ENCODE peak calls at places on chromosomes 11 and 22, in four cellular contexts. K is colonic mucosa; C is naive thymus-derived CD4-positive, alpha-beta T cell; T is cardiac fibroblast. U is an unnamed sample.

GRCh38 chr11:45974806-45975205 is 52.4 kb downstream of the LARGE2 start:
- DNase-seq in K (no peak), T (peak), C (no peak), U (no peak)

GRCh38 chr11:10488121-10488580 is 33.1 kb downstream of the AMPD3 start:
- DNase-seq in C (no peak), K (peak), T (no peak), U (no peak)

GRCh38 chr11:111457731-111458368 is 54.3 kb downstream of the BTG4 start:
- DNase-seq in K (no peak), C (no peak), T (no peak), U (no peak)

GRCh38 chr11:75399344-75400109 is at the start of gene RPS3:
- DNase-seq in T (peak), K (peak), C (peak), U (peak)

GRCh38 chr11:117640041-117640440 is 157.0 kb downstream of the DSCAML1 start:
- DNase-seq in K (no peak), T (no peak), C (no peak), U (no peak)

GRCh38 chr22:46684706-46685105 is 53.3 kb downstream of the CERK start:
- DNase-seq in K (no peak), T (no peak), C (no peak), U (no peak)

GRCh38 chr11:79441159-79441875 is 487 bp upstream of the TENM4 start:
- DNase-seq in K (no peak), T (no peak), C (no peak), U (no peak)

GRCh38 chr11:117492578-117493251 is 165.1 kb downstream of the CEP164 start:
- DNase-seq in T (no peak), K (no peak), C (no peak), U (no peak)

GRCh38 chr22:46738961-46739870 is 1.2 kb upstream of the CERK start:
- DNase-seq in T (peak), K (peak), C (peak), U (peak)

GRCh38 chr11:75653532-75653931 is 15.3 kb downstream of the MAP6 start:
- DNase-seq in K (no peak), C (no peak), T (no peak), U (no peak)

GRCh38 chr11:33722579-33723234 is 13.5 kb downstream of the CD59 start:
- DNase-seq in T (no peak), C (no peak), K (no peak), U (no peak)

GRCh38 chr22:29773233-29773632 is 6.1 kb downstream of the UQCR10 start:
- DNase-seq in T (no peak), C (no peak), K (no peak), U (no peak)

GRCh38 chr11:126147268-126148111 is 64.0 kb downstream of the RPUSD4 start:
- DNase-seq in C (no peak), T (no peak), K (no peak), U (no peak)

GRCh38 chr11:22244986-22245592 is 52.2 kb downstream of the ANO5 start:
- DNase-seq in K (no peak), C (peak), T (peak), U (no peak)

GRCh38 chr11:3086671-3087150 is 29.5 kb upstream of the CARS1 start:
- DNase-seq in K (no peak), T (no peak), C (no peak), U (no peak)

GRCh38 chr22:39454385-39454871 is 2.4 kb upstream of the MGAT3 start:
- DNase-seq in C (no peak), T (peak), K (peak), U (no peak)

GRCh38 chr22:23534851-23535717 is 45.0 kb downstream of the IGLL1 start:
- DNase-seq in T (no peak), C (no peak), K (no peak), U (no peak)

GRCh38 chr22:23536821-23537345 is 43.2 kb downstream of the IGLL1 start:
- DNase-seq in T (no peak), C (no peak), K (no peak), U (no peak)

GRCh38 chr22:23538502-23538860 is 41.6 kb downstream of the IGLL1 start:
- DNase-seq in T (no peak), C (no peak), K (no peak), U (no peak)

GRCh38 chr22:23539135-23539838 is 40.8 kb downstream of the IGLL1 start:
- DNase-seq in C (peak), T (peak), K (peak), U (peak)

DNA sequence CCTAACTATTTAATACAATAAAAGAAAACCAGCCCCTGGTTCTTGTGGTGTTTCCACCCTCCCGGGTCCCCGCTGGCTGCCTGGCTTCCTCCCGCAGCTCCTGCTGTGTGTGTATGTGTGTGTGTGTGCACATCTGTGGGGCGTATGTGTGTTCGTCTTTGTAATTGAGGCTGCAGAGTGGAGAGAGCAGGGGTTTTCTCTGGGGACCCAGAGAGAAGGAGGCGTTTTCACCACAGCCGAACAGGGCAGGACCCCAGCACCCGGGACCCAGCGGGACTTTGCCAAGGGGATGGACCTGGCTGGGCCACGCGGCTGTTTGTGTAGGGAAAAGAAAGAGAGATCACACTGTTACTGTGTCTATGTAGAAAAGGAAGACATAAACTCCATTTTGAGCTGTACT is 42.7 kb downstream of the IGLL1 start:
- DNase-seq in K (no peak), T (no peak), C (no peak), U (no peak)
- H3K4me3 ChIP-seq in K (no peak), T (no peak), C (no peak), U (no peak)

GRCh38 chr22:22025320-22026156 is 43.0 kb upstream of the TOP3B start:
- DNase-seq in C (no peak), T (no peak), K (no peak), U (no peak)

GRCh38 chr22:22027955-22028354 is 45.4 kb upstream of the TOP3B start:
- DNase-seq in C (no peak), K (no peak), T (no peak), U (no peak)

GRCh38 chr22:22024440-22024839 is 41.9 kb upstream of the TOP3B start:
- DNase-seq in K (no peak), T (no peak), C (no peak), U (no peak)

GRCh38 chr22:22023581-22024137 is 41.1 kb upstream of the TOP3B start:
- DNase-seq in T (no peak), K (no peak), C (no peak), U (no peak)

GRCh38 chr22:22026157-22026831 is 43.7 kb upstream of the TOP3B start:
- DNase-seq in T (no peak), K (no peak), C (no peak), U (no peak)
- H3K4me3 ChIP-seq in T (no peak), K (no peak), C (no peak), U (no peak)

GRCh38 chr11:94310191-94310875 is 6.0 kb downstream of the IZUMO1R start:
- DNase-seq in C (no peak), T (no peak), K (no peak), U (no peak)

GRCh38 chr11:94314064-94314463 is 9.7 kb downstream of the IZUMO1R start:
- DNase-seq in K (no peak), T (no peak), C (no peak), U (no peak)

GRCh38 chr11:94309757-94310156 is 5.4 kb downstream of the IZUMO1R start:
- DNase-seq in T (no peak), K (no peak), C (no peak), U (no peak)

GRCh38 chr11:94312339-94312738 is 8.0 kb downstream of the IZUMO1R start:
- DNase-seq in C (no peak), T (no peak), K (no peak), U (no peak)

GRCh38 chr11:94315664-94316063 is 11.3 kb downstream of the IZUMO1R start:
- DNase-seq in C (no peak), T (peak), K (no peak), U (no peak)
- H3K4me3 ChIP-seq in C (no peak), T (no peak), K (no peak), U (no peak)

GRCh38 chr11:128508785-128509518 is 78.4 kb downstream of the ETS1 start:
- DNase-seq in K (no peak), T (no peak), C (no peak), U (no peak)
- H3K4me3 ChIP-seq in K (no peak), T (no peak), C (peak), U (peak)

GRCh38 chr22:18148508-18148965 is 1.4 kb upstream of the USP18 start:
- DNase-seq in T (no peak), C (no peak), K (no peak), U (no peak)
- H3K4me3 ChIP-seq in T (no peak), C (no peak), K (no peak), U (no peak)

GRCh38 chr11:68099474-68100405 is 21.4 kb downstream of the CHKA start:
- DNase-seq in C (peak), K (peak), T (peak), U (no peak)
- H3K4me3 ChIP-seq in C (no peak), K (no peak), T (no peak), U (peak)

GRCh38 chr11:6502382-6502781 is 5.3 kb downstream of the DNHD1 start:
- DNase-seq in K (no peak), T (no peak), C (no peak), U (no peak)

GRCh38 chr11:6498544-6498943 is 1.5 kb downstream of the DNHD1 start:
- DNase-seq in C (no peak), T (no peak), K (no peak), U (no peak)

GRCh38 chr11:6498121-6498520 is 1.0 kb downstream of the DNHD1 start:
- DNase-seq in K (peak), T (peak), C (no peak), U (no peak)

DNA sequence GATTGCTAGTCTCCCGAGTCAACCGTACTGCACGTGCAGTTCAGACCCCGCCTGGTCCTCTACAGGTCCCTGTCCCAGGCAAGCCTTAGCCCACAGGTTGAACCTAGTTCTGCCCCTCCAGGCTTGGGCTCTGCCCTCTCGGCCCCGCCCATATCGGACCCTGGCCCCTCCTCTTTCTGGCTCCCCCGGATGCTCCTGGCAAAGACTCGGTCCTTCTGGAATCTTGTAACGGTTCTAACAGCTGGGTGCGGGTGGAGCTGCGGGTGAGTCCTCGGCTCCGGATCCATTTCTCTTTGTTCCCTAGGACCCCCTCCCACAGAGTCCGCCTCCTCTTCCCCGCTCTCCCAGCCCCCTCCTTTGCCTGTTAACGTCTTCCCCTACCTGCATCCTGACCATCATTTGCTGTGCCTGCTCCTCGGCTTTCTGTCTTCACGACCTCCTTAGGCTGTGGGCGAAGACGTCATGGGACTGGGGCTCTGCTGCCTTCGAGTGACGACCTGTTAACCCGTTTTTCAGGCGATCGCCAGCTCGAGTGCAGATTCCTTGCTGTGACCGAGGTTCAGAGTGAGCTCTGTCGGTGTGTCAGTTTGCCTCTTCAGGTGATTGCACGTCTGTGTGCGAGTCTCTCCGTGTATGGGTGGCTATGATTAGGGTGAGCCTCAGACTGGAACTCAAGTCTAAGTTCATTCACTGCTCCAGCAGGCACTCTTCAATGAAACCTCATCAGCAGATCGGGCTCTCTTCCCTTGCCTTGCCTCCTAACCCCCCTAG is at the start of gene DNHD1:
- DNase-seq in T (no peak), K (no peak), C (no peak), U (no peak)
- H3K4me3 ChIP-seq in T (no peak), K (no peak), C (no peak), U (no peak)

DNA sequence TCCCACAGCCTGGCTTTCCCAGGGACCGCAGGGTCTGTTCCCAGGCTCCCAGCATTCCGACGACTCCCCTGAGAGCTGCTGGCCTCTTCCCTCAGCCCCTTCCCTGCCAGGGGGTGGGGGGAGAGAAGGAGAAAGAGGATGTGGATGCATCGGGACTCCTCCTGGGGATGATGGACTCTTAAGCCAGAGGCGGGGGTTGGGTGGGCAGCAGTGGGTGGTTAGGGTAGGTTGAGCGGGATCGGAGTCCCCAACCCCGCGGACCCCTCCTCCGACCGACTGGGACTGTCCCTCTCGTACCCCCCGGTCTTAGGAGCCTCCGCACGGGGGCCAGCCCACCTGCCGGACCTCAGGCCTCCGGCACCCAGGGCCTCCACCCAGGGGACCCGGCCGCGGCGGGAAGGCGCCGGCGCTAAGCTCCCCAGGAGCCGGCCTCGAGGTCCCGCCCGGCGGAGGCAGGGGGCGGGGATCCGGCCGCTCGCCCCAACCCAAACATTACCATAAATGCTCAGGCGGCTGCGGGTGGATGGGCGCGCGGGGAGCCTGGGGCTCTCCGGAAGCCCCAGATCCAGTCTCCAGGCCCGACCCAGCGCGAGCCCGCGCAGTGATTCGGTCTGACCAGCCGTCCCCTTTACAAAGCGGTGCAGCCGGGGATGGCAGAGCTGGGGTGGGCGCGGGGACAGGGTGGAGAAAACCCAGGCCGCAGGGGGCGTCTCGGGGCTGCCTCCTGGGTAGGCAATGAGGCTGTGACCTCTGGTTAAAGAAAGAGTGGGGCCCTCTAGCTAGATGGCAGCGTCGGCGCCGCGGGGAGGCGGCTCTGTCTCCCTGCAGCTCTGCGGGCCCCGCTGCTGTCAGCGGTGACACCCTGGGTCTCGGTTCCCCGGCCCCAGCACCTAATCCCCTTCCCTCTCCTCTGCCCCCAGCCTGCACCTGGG is 3.9 kb upstream of the MCAM start:
- DNase-seq in K (peak), T (peak), C (peak), U (peak)
- H3K4me3 ChIP-seq in K (peak), T (peak), C (peak), U (peak)

GRCh38 chr22:37806409-37807338 is 1.1 kb upstream of the GCAT start:
- DNase-seq in C (no peak), T (peak), K (peak), U (no peak)

GRCh38 chr22:37804886-37805857 is 2.6 kb upstream of the GCAT start:
- DNase-seq in C (peak), T (peak), K (peak), U (peak)

GRCh38 chr22:37804502-37804885 is 3.2 kb upstream of the GCAT start:
- DNase-seq in K (peak), C (no peak), T (no peak), U (no peak)

GRCh38 chr22:37807410-37808293 is at the start of gene GCAT:
- DNase-seq in C (peak), K (peak), T (peak), U (peak)

GRCh38 chr22:37805878-37806277 is 1.9 kb upstream of the GCAT start:
- DNase-seq in C (no peak), T (no peak), K (no peak), U (no peak)
- H3K4me3 ChIP-seq in C (peak), T (peak), K (peak), U (no peak)

U was measured in CD4-positive, CD25-positive, alpha-beta regulatory T cell.